ENCODE peak calls at places on chromosomes 11 and 22, in five cellular contexts. T is H9, Y is H1, N is neuronal stem cell, V is trophoblast cell. H is an unnamed sample.

GRCh38 chr11:69958308-69958707 is 119.8 kb upstream of the ANO1 start:
- DNase-seq in T (no peak), Y (no peak), N (no peak), V (no peak), H (peak; percentile 58)

GRCh38 chr22:39618996-39619530 is 48.5 kb downstream of the CACNA1I start:
- DNase-seq in T (no peak), Y (no peak), N (no peak), V (no peak), H (no peak)

GRCh38 chr22:50102946-50103345 is 13.1 kb downstream of the MOV10L1 start:
- DNase-seq in T (no peak), Y (no peak), N (no peak), V (no peak), H (no peak)

GRCh38 chr11:68038718-68039525 is at the start of gene TCIRG1:
- DNase-seq in T (peak; percentile 90), Y (peak; percentile 77), N (peak; percentile 35), V (peak; percentile 90), H (peak; percentile 83)

GRCh38 chr11:15667127-15667725 is 552.5 kb downstream of the INSC start:
- DNase-seq in T (no peak), Y (no peak), N (no peak), V (no peak), H (peak; percentile 69)

GRCh38 chr11:128724891-128725611 is 31.2 kb downstream of the FLI1 start:
- DNase-seq in T (no peak), Y (no peak), N (no peak), V (no peak), H (no peak)

GRCh38 chr11:76339217-76339616 is 41.7 kb downstream of the THAP12 start:
- DNase-seq in T (no peak), Y (no peak), N (no peak), V (no peak), H (peak; percentile 78)

GRCh38 chr11:18209058-18209457 is 27.5 kb downstream of the SAA4 start:
- DNase-seq in T (no peak), Y (no peak), N (no peak), V (no peak), H (no peak)

GRCh38 chr22:19422440-19423301 is 8.9 kb downstream of the HIRA start:
- DNase-seq in T (no peak), Y (no peak), N (no peak), V (peak; percentile 15), H (no peak)

GRCh38 chr11:19241260-19242183 is 777 bp upstream of the E2F8 start:
- DNase-seq in T (peak; percentile 71), Y (peak; percentile 83), N (peak; percentile 45), V (no peak), H (no peak)

GRCh38 chr22:44587004-44587793 is 89.2 kb upstream of the RTL6 start:
- DNase-seq in T (no peak), Y (no peak), N (no peak), V (peak; percentile 94), H (no peak)

GRCh38 chr11:48052183-48053040 is 72.1 kb downstream of the PTPRJ start:
- DNase-seq in T (peak; percentile 65), Y (peak; percentile 57), N (no peak), V (peak; percentile 86), H (peak; percentile 65)
- H3K23ac ChIP-seq in T (no peak overlapping the region), Y (no peak overlapping the region), N (no peak overlapping the region), V (no peak overlapping the region), H (no peak overlapping the region)

GRCh38 chr22:45869448-45869847 is 107.5 kb downstream of the WNT7B start:
- DNase-seq in T (no peak), Y (no peak), N (no peak), V (no peak), H (no peak)
- H2BK12ac ChIP-seq in T (no peak overlapping the region), Y (no peak overlapping the region), N (peak overlapping the region; percentile 84), V (no peak overlapping the region), H (no peak overlapping the region)

GRCh38 chr11:102314784-102315183 is 2.5 kb upstream of the BIRC3 start:
- DNase-seq in T (no peak), Y (no peak), N (no peak), V (no peak), H (no peak)
- H3K27ac ChIP-seq in T (no peak overlapping the region), Y (no peak overlapping the region), N (no peak overlapping the region), V (no peak overlapping the region), H (no peak overlapping the region)

DNA sequence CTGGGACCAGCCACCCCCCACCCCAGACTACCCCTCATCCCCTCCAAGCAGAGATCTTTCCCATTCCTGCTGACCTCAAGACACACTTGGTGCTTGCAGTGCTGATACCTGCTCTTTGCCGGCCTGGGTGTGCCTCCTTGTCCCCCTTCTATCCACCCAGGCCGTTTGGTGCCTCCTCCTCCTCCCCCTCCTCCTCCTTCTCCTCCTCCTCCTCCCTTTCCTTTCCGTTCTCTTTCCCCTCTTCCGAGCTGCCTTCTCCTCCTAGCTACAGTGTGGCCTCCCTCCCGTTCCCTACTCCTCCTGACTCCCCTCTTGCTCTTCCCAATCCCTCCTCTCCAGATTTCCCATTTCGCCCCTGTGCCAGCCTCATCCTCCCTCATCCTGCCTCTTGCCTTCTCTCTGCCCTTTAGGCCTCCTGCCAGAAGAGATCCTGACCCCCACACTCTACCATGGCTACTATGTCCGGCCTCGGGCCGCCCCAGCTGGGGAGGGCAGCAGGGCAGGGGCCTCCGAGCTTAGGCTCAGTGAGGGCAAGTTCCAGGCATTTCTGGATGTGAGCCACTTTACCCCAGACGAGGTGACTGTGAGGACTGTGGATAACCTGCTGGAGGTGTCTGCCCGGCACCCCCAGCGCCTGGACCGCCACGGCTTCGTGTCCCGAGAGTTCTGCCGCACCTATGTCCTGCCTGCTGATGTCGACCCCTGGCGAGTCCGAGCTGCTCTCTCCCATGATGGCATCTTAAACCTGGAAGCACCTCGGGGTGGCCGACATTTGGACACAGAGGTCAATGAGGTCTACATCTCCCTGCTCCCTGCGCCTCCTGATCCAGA is 712 bp downstream of the HSPB2 start:
- DNase-seq in T (no peak), Y (no peak), N (no peak), V (no peak), H (no peak)
- H3K23ac ChIP-seq in T (no peak overlapping the region), Y (no peak overlapping the region), N (peak overlapping the region; percentile 4), V (no peak overlapping the region), H (no peak overlapping the region)

GRCh38 chr11:65087216-65087615 is 3.2 kb downstream of the ZFPL1 start:
- DNase-seq in T (no peak), Y (no peak), N (no peak), V (no peak), H (no peak)
- H2BK12ac ChIP-seq in T (no peak overlapping the region), Y (no peak overlapping the region), N (no peak overlapping the region), V (no peak overlapping the region), H (no peak overlapping the region)

H was measured in mesenchymal stem cell.